ENCODE peak calls at places on chromosome 18, in eight cellular contexts. One of them, this sample, is unnamed.

GRCh38 chr18:58272779-58273500 is 228.9 kb downstream of the NEDD4L start:
- DNase-seq in progenitor cell of endocrine pancreas: no peak
- DNase-seq in fibroblast of lung: peak
- DNase-seq in astrocyte: no peak
- DNase-seq in thoracic aorta: no peak
- DNase-seq in lower lobe of right lung: no peak
- DNase-seq in astrocyte of the cerebellum: no peak
- DNase-seq in vagina: no peak
- DNase-seq in this sample: no peak

GRCh38 chr18:10230072-10230471 is 224.4 kb upstream of the APCDD1 start:
- DNase-seq in astrocyte: peak
- DNase-seq in astrocyte of the cerebellum: no peak
- DNase-seq in fibroblast of lung: peak
- DNase-seq in vagina: no peak
- DNase-seq in lower lobe of right lung: no peak
- DNase-seq in thoracic aorta: no peak
- DNase-seq in progenitor cell of endocrine pancreas: no peak
- DNase-seq in this sample: no peak

GRCh38 chr18:32922951-32923430 is 150.2 kb upstream of the KLHL14 start:
- DNase-seq in fibroblast of lung: peak
- DNase-seq in astrocyte: peak
- DNase-seq in thoracic aorta: no peak
- DNase-seq in vagina: no peak
- DNase-seq in astrocyte of the cerebellum: no peak
- DNase-seq in lower lobe of right lung: no peak
- DNase-seq in progenitor cell of endocrine pancreas: no peak
- DNase-seq in this sample: no peak

GRCh38 chr18:55013685-55014084 is 54.4 kb upstream of the CCDC68 start:
- DNase-seq in lower lobe of right lung: no peak
- DNase-seq in thoracic aorta: no peak
- DNase-seq in astrocyte: no peak
- DNase-seq in fibroblast of lung: no peak
- DNase-seq in astrocyte of the cerebellum: no peak
- DNase-seq in progenitor cell of endocrine pancreas: no peak
- DNase-seq in vagina: no peak
- DNase-seq in this sample: no peak

GRCh38 chr18:9094307-9095226 is 7.9 kb upstream of the NDUFV2 start:
- DNase-seq in astrocyte: peak
- DNase-seq in fibroblast of lung: peak
- DNase-seq in thoracic aorta: no peak
- DNase-seq in lower lobe of right lung: no peak
- DNase-seq in progenitor cell of endocrine pancreas: no peak
- DNase-seq in vagina: no peak
- DNase-seq in astrocyte of the cerebellum: no peak
- DNase-seq in this sample: no peak

GRCh38 chr18:2850816-2851215 is 4.0 kb downstream of the EMILIN2 start:
- DNase-seq in astrocyte: no peak
- DNase-seq in lower lobe of right lung: no peak
- DNase-seq in astrocyte of the cerebellum: no peak
- DNase-seq in thoracic aorta: no peak
- DNase-seq in progenitor cell of endocrine pancreas: no peak
- DNase-seq in vagina: no peak
- DNase-seq in fibroblast of lung: no peak
- DNase-seq in this sample: no peak

GRCh38 chr18:9758624-9759075 is 50.5 kb downstream of the RAB31 start:
- DNase-seq in lower lobe of right lung: no peak
- DNase-seq in progenitor cell of endocrine pancreas: no peak
- DNase-seq in fibroblast of lung: no peak
- DNase-seq in astrocyte: no peak
- DNase-seq in vagina: no peak
- DNase-seq in thoracic aorta: no peak
- DNase-seq in astrocyte of the cerebellum: no peak
- DNase-seq in this sample: no peak

GRCh38 chr18:79047556-79048244 is 21.5 kb upstream of the ATP9B start:
- DNase-seq in astrocyte of the cerebellum: no peak
- DNase-seq in vagina: no peak
- DNase-seq in lower lobe of right lung: no peak
- DNase-seq in progenitor cell of endocrine pancreas: no peak
- DNase-seq in fibroblast of lung: no peak
- DNase-seq in thoracic aorta: no peak
- DNase-seq in astrocyte: no peak
- DNase-seq in this sample: no peak

GRCh38 chr18:24112464-24112863 is 26.4 kb upstream of the CABYR start:
- DNase-seq in thoracic aorta: no peak
- DNase-seq in astrocyte of the cerebellum: no peak
- DNase-seq in lower lobe of right lung: no peak
- DNase-seq in progenitor cell of endocrine pancreas: no peak
- DNase-seq in astrocyte: no peak
- DNase-seq in vagina: no peak
- DNase-seq in fibroblast of lung: no peak
- DNase-seq in this sample: no peak

GRCh38 chr18:52340466-52341378 is 725 bp downstream of the DCC start:
- DNase-seq in lower lobe of right lung: no peak
- DNase-seq in vagina: no peak
- DNase-seq in thoracic aorta: no peak
- DNase-seq in astrocyte: no peak
- DNase-seq in progenitor cell of endocrine pancreas: no peak
- DNase-seq in fibroblast of lung: peak
- DNase-seq in astrocyte of the cerebellum: no peak
- DNase-seq in this sample: no peak

GRCh38 chr18:47912794-47913594 is 17.5 kb downstream of the SMAD2 start:
- DNase-seq in thoracic aorta: no peak
- DNase-seq in astrocyte of the cerebellum: no peak
- DNase-seq in astrocyte: no peak
- DNase-seq in lower lobe of right lung: no peak
- DNase-seq in vagina: no peak
- DNase-seq in progenitor cell of endocrine pancreas: no peak
- DNase-seq in fibroblast of lung: no peak
- DNase-seq in this sample: no peak

DNA sequence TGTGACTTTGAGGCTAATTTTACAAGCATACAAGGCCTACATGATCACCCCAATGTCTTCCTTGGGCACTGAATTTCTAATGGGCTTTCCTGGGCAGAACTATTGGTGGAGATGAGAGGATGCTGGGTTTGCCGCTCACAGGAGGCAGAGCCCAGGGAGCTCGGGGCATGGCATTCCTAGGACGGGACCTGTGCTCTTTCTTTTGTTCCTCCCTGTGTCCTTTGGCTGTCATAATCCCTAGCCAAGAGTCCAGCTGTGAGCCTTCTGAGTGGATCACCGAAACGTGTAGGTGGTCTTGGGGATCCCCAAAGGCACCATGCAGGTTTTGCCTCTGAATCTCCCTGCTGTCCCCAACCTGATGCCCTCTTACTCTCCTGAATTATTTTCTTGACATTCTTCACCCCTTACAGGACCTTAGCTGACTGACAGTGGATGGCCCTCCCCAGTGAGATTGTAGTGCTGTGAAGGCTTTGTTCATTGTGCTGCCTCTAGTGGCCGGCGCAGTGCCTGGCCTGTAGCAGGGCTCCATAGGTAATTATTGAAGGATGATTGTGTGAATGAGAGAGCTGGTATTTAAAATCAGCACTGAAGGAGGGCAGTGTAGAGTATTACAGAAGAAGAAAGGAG is 221.9 kb downstream of the ZNF407 start:
- DNase-seq in lower lobe of right lung: no peak
- DNase-seq in vagina: no peak
- DNase-seq in thoracic aorta: no peak
- DNase-seq in progenitor cell of endocrine pancreas: no peak
- DNase-seq in astrocyte: no peak
- DNase-seq in astrocyte of the cerebellum: no peak
- DNase-seq in fibroblast of lung: no peak
- DNase-seq in this sample: peak
- TF ChIP-seq CTCF in lower lobe of right lung: no peak
- TF ChIP-seq CTCF in vagina: no peak
- TF ChIP-seq CTCF in thoracic aorta: no peak
- TF ChIP-seq CTCF in progenitor cell of endocrine pancreas: peak
- TF ChIP-seq CTCF in astrocyte: peak
- TF ChIP-seq CTCF in astrocyte of the cerebellum: peak
- TF ChIP-seq CTCF in fibroblast of lung: no peak
- TF ChIP-seq CTCF in this sample: peak

DNA sequence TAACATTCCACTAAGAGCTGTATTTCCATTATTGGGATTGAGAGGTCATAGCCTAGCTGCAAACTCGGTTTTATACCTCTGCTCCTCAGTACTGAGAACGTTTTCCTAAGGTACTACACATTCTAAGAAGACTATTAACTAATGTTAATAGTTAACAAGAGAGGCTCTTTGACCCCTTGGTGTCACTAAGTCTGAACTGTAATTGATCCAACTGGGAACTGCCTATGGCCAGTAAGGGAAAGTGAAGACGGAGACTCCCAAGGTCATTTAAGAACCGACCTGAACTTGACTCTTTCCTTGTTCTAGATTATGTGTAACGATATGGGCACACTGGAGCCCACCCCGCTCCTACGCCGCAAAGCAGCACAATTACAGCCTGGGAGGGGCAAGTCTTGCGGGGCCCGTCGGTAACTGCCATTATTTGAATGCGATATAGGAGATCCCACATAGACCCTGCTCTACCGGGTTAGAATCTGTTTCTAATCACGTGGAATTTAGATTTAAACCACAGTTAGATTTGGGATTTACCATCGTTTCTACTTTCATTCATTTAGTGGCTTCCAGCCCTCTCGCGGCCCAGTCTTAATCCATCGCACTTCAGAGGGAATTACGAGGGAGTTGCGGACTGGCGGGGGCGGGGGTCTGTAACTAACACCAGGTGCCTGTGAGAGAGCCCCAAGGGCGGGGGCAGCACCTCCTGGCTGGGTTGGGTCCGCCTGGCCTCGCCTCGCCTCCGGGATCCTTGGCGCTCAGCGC is 84.1 kb upstream of the EPB41L3 start:
- DNase-seq in lower lobe of right lung: no peak
- DNase-seq in astrocyte: no peak
- DNase-seq in progenitor cell of endocrine pancreas: no peak
- DNase-seq in fibroblast of lung: no peak
- DNase-seq in thoracic aorta: no peak
- DNase-seq in astrocyte of the cerebellum: no peak
- DNase-seq in vagina: no peak
- DNase-seq in this sample: no peak
- TF ChIP-seq CTCF in lower lobe of right lung: no peak
- TF ChIP-seq CTCF in astrocyte: no peak
- TF ChIP-seq CTCF in progenitor cell of endocrine pancreas: no peak
- TF ChIP-seq CTCF in fibroblast of lung: no peak
- TF ChIP-seq CTCF in thoracic aorta: no peak
- TF ChIP-seq CTCF in astrocyte of the cerebellum: no peak
- TF ChIP-seq CTCF in vagina: no peak
- TF ChIP-seq CTCF in this sample: no peak

DNA sequence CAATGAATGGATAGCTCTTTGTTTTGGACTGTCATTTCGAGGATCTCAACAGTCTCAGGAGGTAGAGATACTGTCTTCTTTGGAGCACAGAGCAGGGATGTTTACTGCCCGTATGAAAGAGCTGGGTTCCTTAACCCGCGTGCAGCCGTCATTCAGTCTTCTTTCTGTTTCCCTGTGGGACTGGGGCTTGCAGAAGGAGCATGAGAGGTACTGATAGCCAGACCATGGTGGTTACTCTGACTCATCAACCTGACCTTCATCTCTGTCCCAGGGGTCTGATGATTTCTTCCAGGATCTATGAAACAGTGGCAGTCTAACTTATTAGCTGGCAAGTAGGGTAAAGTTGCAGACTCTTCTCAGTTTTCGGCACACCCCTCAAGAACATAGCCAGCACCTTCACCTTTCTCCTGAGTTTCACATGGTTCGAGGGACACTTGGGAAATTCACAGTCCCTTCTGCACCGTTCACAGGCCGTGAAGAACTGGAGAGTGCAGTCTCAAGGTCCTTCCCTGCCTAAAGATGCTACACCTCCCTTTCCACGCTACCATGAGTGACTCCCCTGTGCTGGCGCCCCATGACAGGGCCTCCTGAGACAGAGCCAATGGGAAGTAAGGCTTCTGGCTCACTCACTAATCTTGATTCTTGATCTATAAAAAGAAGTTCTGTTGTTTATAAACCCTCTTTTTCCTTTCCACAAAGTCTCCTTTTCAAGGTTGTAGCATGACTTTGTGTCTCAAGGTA is 226.2 kb downstream of the MC4R start:
- DNase-seq in fibroblast of lung: peak
- DNase-seq in lower lobe of right lung: no peak
- DNase-seq in thoracic aorta: no peak
- DNase-seq in astrocyte: peak
- DNase-seq in vagina: no peak
- DNase-seq in progenitor cell of endocrine pancreas: no peak
- DNase-seq in astrocyte of the cerebellum: peak
- DNase-seq in this sample: no peak
- TF ChIP-seq CTCF in fibroblast of lung: no peak
- TF ChIP-seq CTCF in lower lobe of right lung: no peak
- TF ChIP-seq CTCF in thoracic aorta: no peak
- TF ChIP-seq CTCF in astrocyte: no peak
- TF ChIP-seq CTCF in vagina: no peak
- TF ChIP-seq CTCF in progenitor cell of endocrine pancreas: no peak
- TF ChIP-seq CTCF in astrocyte of the cerebellum: no peak
- TF ChIP-seq CTCF in this sample: no peak

GRCh38 chr18:62196079-62196478 is 9.0 kb downstream of the RELCH start:
- DNase-seq in astrocyte: no peak
- DNase-seq in vagina: no peak
- DNase-seq in progenitor cell of endocrine pancreas: no peak
- DNase-seq in fibroblast of lung: no peak
- DNase-seq in thoracic aorta: no peak
- DNase-seq in astrocyte of the cerebellum: no peak
- DNase-seq in lower lobe of right lung: no peak
- DNase-seq in this sample: no peak
- TF ChIP-seq CTCF in astrocyte: no peak
- TF ChIP-seq CTCF in vagina: no peak
- TF ChIP-seq CTCF in progenitor cell of endocrine pancreas: peak
- TF ChIP-seq CTCF in fibroblast of lung: no peak
- TF ChIP-seq CTCF in thoracic aorta: no peak
- TF ChIP-seq CTCF in astrocyte of the cerebellum: no peak
- TF ChIP-seq CTCF in lower lobe of right lung: no peak
- TF ChIP-seq CTCF in this sample: peak

GRCh38 chr18:74115046-74115445 is 32.6 kb downstream of the FBXO15 start:
- DNase-seq in vagina: no peak
- DNase-seq in astrocyte: peak
- DNase-seq in fibroblast of lung: peak
- DNase-seq in lower lobe of right lung: no peak
- DNase-seq in astrocyte of the cerebellum: no peak
- DNase-seq in progenitor cell of endocrine pancreas: no peak
- DNase-seq in thoracic aorta: no peak
- DNase-seq in this sample: no peak

GRCh38 chr18:74114206-74114605 is 33.4 kb downstream of the FBXO15 start:
- DNase-seq in progenitor cell of endocrine pancreas: no peak
- DNase-seq in astrocyte: no peak
- DNase-seq in lower lobe of right lung: no peak
- DNase-seq in astrocyte of the cerebellum: no peak
- DNase-seq in vagina: no peak
- DNase-seq in fibroblast of lung: peak
- DNase-seq in thoracic aorta: no peak
- DNase-seq in this sample: no peak

GRCh38 chr18:74113711-74114110 is 33.9 kb downstream of the FBXO15 start:
- DNase-seq in fibroblast of lung: no peak
- DNase-seq in astrocyte of the cerebellum: no peak
- DNase-seq in progenitor cell of endocrine pancreas: no peak
- DNase-seq in astrocyte: no peak
- DNase-seq in thoracic aorta: no peak
- DNase-seq in vagina: no peak
- DNase-seq in lower lobe of right lung: no peak
- DNase-seq in this sample: no peak

GRCh38 chr18:74110983-74111382 is 36.7 kb downstream of the FBXO15 start:
- DNase-seq in astrocyte of the cerebellum: no peak
- DNase-seq in lower lobe of right lung: no peak
- DNase-seq in thoracic aorta: no peak
- DNase-seq in astrocyte: no peak
- DNase-seq in progenitor cell of endocrine pancreas: no peak
- DNase-seq in fibroblast of lung: no peak
- DNase-seq in vagina: no peak
- DNase-seq in this sample: no peak

GRCh38 chr18:74116628-74117554 is 30.7 kb downstream of the FBXO15 start:
- DNase-seq in fibroblast of lung: peak
- DNase-seq in thoracic aorta: no peak
- DNase-seq in astrocyte: peak
- DNase-seq in vagina: no peak
- DNase-seq in lower lobe of right lung: no peak
- DNase-seq in progenitor cell of endocrine pancreas: no peak
- DNase-seq in astrocyte of the cerebellum: peak
- DNase-seq in this sample: peak
- TF ChIP-seq CTCF in fibroblast of lung: peak
- TF ChIP-seq CTCF in thoracic aorta: no peak
- TF ChIP-seq CTCF in astrocyte: peak
- TF ChIP-seq CTCF in vagina: no peak
- TF ChIP-seq CTCF in lower lobe of right lung: peak
- TF ChIP-seq CTCF in progenitor cell of endocrine pancreas: peak
- TF ChIP-seq CTCF in astrocyte of the cerebellum: peak
- TF ChIP-seq CTCF in this sample: peak

This sample was measured in endothelial cell.